ENCODE peak calls at places on chromosome 11, in seven cellular contexts. One of them, this sample, is unnamed.

GRCh38 chr11:57461841-57462489 is 1.6 kb downstream of the RTN4RL2 start:
- DNase-seq in thoracic aorta: no peak
- DNase-seq in stomach: no peak
- DNase-seq in pancreas: no peak
- DNase-seq in tibial nerve: no peak
- DNase-seq in cardiac muscle cell: no peak
- DNase-seq in IMR-90: no peak
- DNase-seq in this sample: no peak

GRCh38 chr11:19345519-19345847 is 104.7 kb upstream of the E2F8 start:
- DNase-seq in thoracic aorta: no peak
- DNase-seq in stomach: no peak
- DNase-seq in pancreas: no peak
- DNase-seq in tibial nerve: no peak
- DNase-seq in cardiac muscle cell: peak; percentile 30
- DNase-seq in IMR-90: no peak
- DNase-seq in this sample: no peak

GRCh38 chr11:120517390-120518315 is 6.1 kb downstream of the GRIK4 start:
- DNase-seq in thoracic aorta: no peak
- DNase-seq in stomach: no peak
- DNase-seq in pancreas: no peak
- DNase-seq in tibial nerve: no peak
- DNase-seq in cardiac muscle cell: peak; percentile 35
- DNase-seq in IMR-90: peak; percentile 52
- DNase-seq in this sample: no peak

GRCh38 chr11:32032478-32032877 is 58.4 kb upstream of the RCN1 start:
- DNase-seq in thoracic aorta: no peak
- DNase-seq in stomach: no peak
- DNase-seq in pancreas: no peak
- DNase-seq in tibial nerve: no peak
- DNase-seq in cardiac muscle cell: no peak
- DNase-seq in IMR-90: no peak
- DNase-seq in this sample: no peak

GRCh38 chr11:35143509-35144102 is 4.6 kb downstream of the CD44 start:
- DNase-seq in thoracic aorta: no peak
- DNase-seq in stomach: no peak
- DNase-seq in pancreas: no peak
- DNase-seq in tibial nerve: no peak
- DNase-seq in cardiac muscle cell: no peak
- DNase-seq in IMR-90: no peak
- DNase-seq in this sample: no peak

GRCh38 chr11:77029829-77030228 is 4.4 kb upstream of the B3GNT6 start:
- DNase-seq in thoracic aorta: no peak
- DNase-seq in stomach: peak; percentile 53
- DNase-seq in pancreas: no peak
- DNase-seq in tibial nerve: no peak
- DNase-seq in cardiac muscle cell: no peak
- DNase-seq in IMR-90: no peak
- DNase-seq in this sample: no peak

GRCh38 chr11:76577921-76578654 is 92.5 kb downstream of the LRRC32 start:
- DNase-seq in thoracic aorta: no peak
- DNase-seq in stomach: no peak
- DNase-seq in pancreas: no peak
- DNase-seq in tibial nerve: no peak
- DNase-seq in cardiac muscle cell: no peak
- DNase-seq in IMR-90: no peak
- DNase-seq in this sample: no peak

GRCh38 chr11:32333335-32333991 is 101.9 kb downstream of the WT1 start:
- DNase-seq in thoracic aorta: no peak
- DNase-seq in stomach: peak; percentile 63
- DNase-seq in pancreas: peak; percentile 65
- DNase-seq in tibial nerve: peak; percentile 48
- DNase-seq in cardiac muscle cell: peak; percentile 38
- DNase-seq in IMR-90: peak; percentile 24
- DNase-seq in this sample: peak; percentile 74

GRCh38 chr11:63667993-63668392 is 3.2 kb downstream of the ATL3 start:
- DNase-seq in thoracic aorta: no peak
- DNase-seq in stomach: no peak
- DNase-seq in pancreas: no peak
- DNase-seq in tibial nerve: no peak
- DNase-seq in cardiac muscle cell: no peak
- DNase-seq in IMR-90: peak; percentile 97
- DNase-seq in this sample: no peak

GRCh38 chr11:35387341-35387982 is 31.9 kb downstream of the SLC1A2 start:
- DNase-seq in thoracic aorta: no peak
- DNase-seq in stomach: no peak
- DNase-seq in pancreas: no peak
- DNase-seq in tibial nerve: no peak
- DNase-seq in cardiac muscle cell: no peak
- DNase-seq in IMR-90: peak; percentile 53
- DNase-seq in this sample: no peak

GRCh38 chr11:94740083-94740974 is 27.8 kb upstream of the AMOTL1 start:
- DNase-seq in thoracic aorta: peak; percentile 5
- DNase-seq in stomach: no peak
- DNase-seq in pancreas: peak; percentile 53
- DNase-seq in tibial nerve: no peak
- DNase-seq in cardiac muscle cell: peak; percentile 40
- DNase-seq in IMR-90: no peak
- DNase-seq in this sample: no peak

GRCh38 chr11:105468154-105468553 is 141.7 kb upstream of the GRIA4 start:
- DNase-seq in thoracic aorta: no peak
- DNase-seq in stomach: no peak
- DNase-seq in pancreas: no peak
- DNase-seq in tibial nerve: no peak
- DNase-seq in cardiac muscle cell: no peak
- DNase-seq in IMR-90: no peak
- DNase-seq in this sample: no peak

GRCh38 chr11:77783023-77783422 is 37.5 kb downstream of the RSF1 start:
- DNase-seq in thoracic aorta: no peak
- DNase-seq in stomach: no peak
- DNase-seq in pancreas: no peak
- DNase-seq in tibial nerve: no peak
- DNase-seq in cardiac muscle cell: no peak
- DNase-seq in IMR-90: no peak
- DNase-seq in this sample: no peak

GRCh38 chr11:122163420-122163819 is 47.4 kb upstream of the BLID start:
- DNase-seq in thoracic aorta: no peak
- DNase-seq in stomach: no peak
- DNase-seq in pancreas: no peak
- DNase-seq in tibial nerve: no peak
- DNase-seq in cardiac muscle cell: no peak
- DNase-seq in IMR-90: peak; percentile 59
- DNase-seq in this sample: no peak

GRCh38 chr11:65594991-65595920 is at the start of gene KCNK7:
- DNase-seq in thoracic aorta: no peak
- DNase-seq in stomach: no peak
- DNase-seq in pancreas: peak; percentile 40
- DNase-seq in tibial nerve: no peak
- DNase-seq in cardiac muscle cell: no peak
- DNase-seq in IMR-90: no peak
- DNase-seq in this sample: no peak

GRCh38 chr11:37411289-37411688 is 813.3 kb upstream of the RAG2 start:
- DNase-seq in thoracic aorta: no peak
- DNase-seq in stomach: no peak
- DNase-seq in pancreas: no peak
- DNase-seq in tibial nerve: no peak
- DNase-seq in cardiac muscle cell: no peak
- DNase-seq in IMR-90: no peak
- DNase-seq in this sample: no peak

GRCh38 chr11:116871248-116871647 is 33.8 kb upstream of the APOA1 start:
- DNase-seq in thoracic aorta: no peak
- DNase-seq in stomach: no peak
- DNase-seq in pancreas: no peak
- DNase-seq in tibial nerve: no peak
- DNase-seq in cardiac muscle cell: no peak
- DNase-seq in IMR-90: peak; percentile 90
- DNase-seq in this sample: no peak

GRCh38 chr11:19380375-19380774 is 139.6 kb upstream of the E2F8 start:
- DNase-seq in thoracic aorta: no peak
- DNase-seq in stomach: no peak
- DNase-seq in pancreas: no peak
- DNase-seq in tibial nerve: no peak
- DNase-seq in cardiac muscle cell: no peak
- DNase-seq in IMR-90: peak; percentile 97
- DNase-seq in this sample: no peak

GRCh38 chr11:35792148-35792845 is 129.7 kb downstream of the TRIM44 start:
- DNase-seq in thoracic aorta: no peak
- DNase-seq in stomach: peak; percentile 30
- DNase-seq in pancreas: peak; percentile 27
- DNase-seq in tibial nerve: no peak
- DNase-seq in cardiac muscle cell: no peak
- DNase-seq in IMR-90: no peak
- DNase-seq in this sample: no peak

DNA sequence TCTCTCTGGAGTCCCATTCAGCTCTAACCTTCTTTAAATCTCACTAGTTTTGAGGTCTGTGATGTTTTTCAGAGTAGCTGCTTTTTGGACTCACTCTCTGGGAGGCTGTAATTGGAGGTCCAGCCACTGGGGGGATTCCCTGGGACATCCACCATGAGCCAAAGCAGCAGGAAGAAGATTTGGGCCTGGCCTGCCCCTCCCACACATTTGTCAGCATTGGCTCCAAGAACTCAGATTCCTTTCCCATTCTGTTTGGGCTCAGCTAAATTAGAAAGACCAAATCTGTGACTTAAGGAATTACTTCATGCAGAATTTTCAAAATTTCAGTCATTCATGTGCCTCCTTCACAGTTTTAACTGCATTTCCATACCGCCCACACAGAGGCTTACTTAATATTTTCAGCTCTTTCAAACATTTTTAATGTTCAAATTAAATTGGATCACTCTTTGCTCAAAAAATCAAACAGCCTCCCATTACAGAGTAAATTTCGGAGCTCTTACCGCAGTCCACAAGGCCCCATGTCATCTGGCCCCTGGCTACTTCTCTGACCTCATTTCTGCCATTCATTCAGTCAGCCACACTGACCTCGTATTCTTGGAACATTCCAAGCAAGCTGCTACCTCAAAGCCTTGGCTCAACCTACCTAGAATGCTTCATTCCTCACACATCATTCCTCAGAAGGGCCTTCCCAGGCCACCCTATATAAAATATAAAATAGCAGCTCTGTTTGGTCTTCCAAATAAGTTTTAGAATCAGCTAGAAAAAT is 54.5 kb upstream of the RRAS2 start:
- DNase-seq in thoracic aorta: no peak
- DNase-seq in stomach: no peak
- DNase-seq in pancreas: no peak
- DNase-seq in tibial nerve: no peak
- DNase-seq in cardiac muscle cell: no peak
- DNase-seq in IMR-90: peak; percentile 58
- DNase-seq in this sample: no peak
- TF ChIP-seq CTCF in thoracic aorta: peak; percentile 27
- TF ChIP-seq CTCF in stomach: no peak
- TF ChIP-seq CTCF in pancreas: no peak
- TF ChIP-seq CTCF in tibial nerve: no peak
- TF ChIP-seq CTCF in cardiac muscle cell: peak; percentile 43
- TF ChIP-seq CTCF in IMR-90: peak; percentile 33
- TF ChIP-seq CTCF in this sample: no peak

GRCh38 chr11:128764617-128765095 is 70.8 kb downstream of the FLI1 start:
- DNase-seq in thoracic aorta: no peak
- DNase-seq in stomach: peak; percentile 89
- DNase-seq in pancreas: peak; percentile 87
- DNase-seq in tibial nerve: no peak
- DNase-seq in cardiac muscle cell: no peak
- DNase-seq in IMR-90: no peak
- DNase-seq in this sample: peak; percentile 49
- H3K36me3 ChIP-seq in thoracic aorta: peaks cover 3% of the 10 kb centered on the region
- H3K36me3 ChIP-seq in stomach: peaks cover 60% of the 10 kb centered on the region
- H3K36me3 ChIP-seq in pancreas: no peaks in the 10 kb centered on the region
- H3K36me3 ChIP-seq in tibial nerve: no peaks in the 10 kb centered on the region
- H3K36me3 ChIP-seq in cardiac muscle cell: no peaks in the 10 kb centered on the region
- H3K36me3 ChIP-seq in IMR-90: peaks cover 11% of the 10 kb centered on the region
- H3K36me3 ChIP-seq in this sample: peaks cover 41% of the 10 kb centered on the region

GRCh38 chr11:83241291-83241946 is 44.7 kb downstream of the CCDC90B start:
- DNase-seq in thoracic aorta: no peak
- DNase-seq in stomach: peak; percentile 74
- DNase-seq in pancreas: peak; percentile 32
- DNase-seq in tibial nerve: no peak
- DNase-seq in cardiac muscle cell: peak; percentile 77
- DNase-seq in IMR-90: peak; percentile 77
- DNase-seq in this sample: peak; percentile 44
- H3K27ac ChIP-seq in thoracic aorta: no peak overlapping the region
- H3K27ac ChIP-seq in stomach: no peak overlapping the region
- H3K27ac ChIP-seq in pancreas: no peak overlapping the region
- H3K27ac ChIP-seq in tibial nerve: no peak overlapping the region
- H3K27ac ChIP-seq in cardiac muscle cell: no peak overlapping the region
- H3K27ac ChIP-seq in IMR-90: no peak overlapping the region
- H3K27ac ChIP-seq in this sample: no peak overlapping the region

GRCh38 chr11:91435694-91436375 is 788.8 kb upstream of the FAT3 start:
- DNase-seq in thoracic aorta: no peak
- DNase-seq in stomach: peak; percentile 27
- DNase-seq in pancreas: no peak
- DNase-seq in tibial nerve: no peak
- DNase-seq in cardiac muscle cell: no peak
- DNase-seq in IMR-90: no peak
- DNase-seq in this sample: no peak
- TF ChIP-seq CTCF in thoracic aorta: no peak
- TF ChIP-seq CTCF in stomach: no peak
- TF ChIP-seq CTCF in pancreas: no peak
- TF ChIP-seq CTCF in tibial nerve: no peak
- TF ChIP-seq CTCF in cardiac muscle cell: no peak
- TF ChIP-seq CTCF in IMR-90: no peak
- TF ChIP-seq CTCF in this sample: no peak

GRCh38 chr11:118785362-118785761 is 5.6 kb downstream of the DDX6 start:
- DNase-seq in thoracic aorta: no peak
- DNase-seq in stomach: no peak
- DNase-seq in pancreas: no peak
- DNase-seq in tibial nerve: no peak
- DNase-seq in cardiac muscle cell: no peak
- DNase-seq in IMR-90: peak; percentile 52
- DNase-seq in this sample: no peak
- H3K36me3 ChIP-seq in thoracic aorta: peaks cover 27% of the 10 kb centered on the region
- H3K36me3 ChIP-seq in stomach: peaks cover 55% of the 10 kb centered on the region
- H3K36me3 ChIP-seq in pancreas: peaks cover 3% of the 10 kb centered on the region
- H3K36me3 ChIP-seq in tibial nerve: no peaks in the 10 kb centered on the region
- H3K36me3 ChIP-seq in cardiac muscle cell: peaks cover 32% of the 10 kb centered on the region
- H3K36me3 ChIP-seq in IMR-90: peaks cover 37% of the 10 kb centered on the region
- H3K36me3 ChIP-seq in this sample: peaks cover 11% of the 10 kb centered on the region

GRCh38 chr11:953513-953912 is 27.8 kb downstream of the AP2A2 start:
- DNase-seq in thoracic aorta: no peak
- DNase-seq in stomach: no peak
- DNase-seq in pancreas: peak; percentile 35
- DNase-seq in tibial nerve: no peak
- DNase-seq in cardiac muscle cell: no peak
- DNase-seq in IMR-90: no peak
- DNase-seq in this sample: no peak

GRCh38 chr11:947744-948143 is 22.1 kb downstream of the AP2A2 start:
- DNase-seq in thoracic aorta: no peak
- DNase-seq in stomach: no peak
- DNase-seq in pancreas: no peak
- DNase-seq in tibial nerve: no peak
- DNase-seq in cardiac muscle cell: no peak
- DNase-seq in IMR-90: no peak
- DNase-seq in this sample: no peak

GRCh38 chr11:952406-953385 is 27.0 kb downstream of the AP2A2 start:
- DNase-seq in thoracic aorta: no peak
- DNase-seq in stomach: peak; percentile 73
- DNase-seq in pancreas: peak; percentile 64
- DNase-seq in tibial nerve: no peak
- DNase-seq in cardiac muscle cell: peak; percentile 38
- DNase-seq in IMR-90: peak; percentile 67
- DNase-seq in this sample: peak; percentile 77

GRCh38 chr11:954392-955144 is 28.9 kb downstream of the AP2A2 start:
- DNase-seq in thoracic aorta: no peak
- DNase-seq in stomach: no peak
- DNase-seq in pancreas: no peak
- DNase-seq in tibial nerve: no peak
- DNase-seq in cardiac muscle cell: no peak
- DNase-seq in IMR-90: no peak
- DNase-seq in this sample: no peak

GRCh38 chr11:951507-951906 is 25.8 kb downstream of the AP2A2 start:
- DNase-seq in thoracic aorta: no peak
- DNase-seq in stomach: no peak
- DNase-seq in pancreas: no peak
- DNase-seq in tibial nerve: no peak
- DNase-seq in cardiac muscle cell: no peak
- DNase-seq in IMR-90: no peak
- DNase-seq in this sample: no peak
- H3K27ac ChIP-seq in thoracic aorta: no peak overlapping the region
- H3K27ac ChIP-seq in stomach: peak overlapping the region; percentile 37
- H3K27ac ChIP-seq in pancreas: peak overlapping the region; percentile 74
- H3K27ac ChIP-seq in tibial nerve: no peak overlapping the region
- H3K27ac ChIP-seq in cardiac muscle cell: peak overlapping the region; percentile 76
- H3K27ac ChIP-seq in IMR-90: no peak overlapping the region
- H3K27ac ChIP-seq in this sample: peak overlapping the region; percentile 45